ENCODE peak calls at places on chromosomes 2 and 18, in six cellular contexts. D, E, M, O, F and X are unnamed samples.

GRCh38 chr18:79586436-79587297 is 92.9 kb upstream of the CTDP1 start:
- DNase-seq in D (no peak), E (no peak), M (no peak), O (no peak), F (no peak), X (no peak)

GRCh38 chr18:59733411-59733810 is 36.2 kb upstream of the CCBE1 start:
- DNase-seq in D (no peak), E (no peak), M (no peak), O (peak), F (no peak), X (no peak)

GRCh38 chr2:74421248-74421870 is at the start of the genes C2orf81 and WDR54:
- DNase-seq in D (peak), E (peak), M (peak), O (peak), F (peak), X (peak)

GRCh38 chr2:239454507-239454906 is 53.7 kb upstream of the HDAC4 start:
- DNase-seq in D (no peak), E (no peak), M (no peak), O (no peak), F (no peak), X (no peak)

GRCh38 chr2:234497592-234498023 is 727 bp upstream of the ARL4C start:
- DNase-seq in D (no peak), E (no peak), M (no peak), O (no peak), F (no peak), X (no peak)

GRCh38 chr2:55048514-55048924 is 1.7 kb downstream of the RTN4 start:
- DNase-seq in D (no peak), E (peak), M (peak), O (peak), F (no peak), X (no peak)

GRCh38 chr2:18742382-18742781 is 153.0 kb upstream of the NT5C1B start:
- DNase-seq in D (no peak), E (no peak), M (no peak), O (no peak), F (no peak), X (no peak)

GRCh38 chr2:210522399-210522798 is 34.0 kb upstream of the CPS1 start:
- DNase-seq in D (no peak), E (no peak), M (no peak), O (no peak), F (no peak), X (no peak)

GRCh38 chr2:9021563-9022211 is 18.2 kb upstream of the MBOAT2 start:
- DNase-seq in D (no peak), E (peak), M (peak), O (peak), F (no peak), X (no peak)

GRCh38 chr2:100865819-100866462 is 46.0 kb downstream of the NPAS2 start:
- DNase-seq in D (no peak), E (peak), M (peak), O (peak), F (no peak), X (peak)